ENCODE peak calls at places on chromosomes 2 and 18, in four cellular contexts. N is AG04450, Y is H1, P is Panc1. J is an unnamed sample. For H3K27me3, the result is how much of the 10 kb centered on the place peaks cover.

GRCh38 chr18:43571078-43571689 is 293.9 kb upstream of the SYT4 start:
- DNase-seq in N (peak), Y (peak), P (no peak), J (peak)

GRCh38 chr2:101961287-101962242 is 30.2 kb upstream of the IL1R2 start:
- DNase-seq in N (peak), Y (no peak), P (no peak), J (peak)

GRCh38 chr2:101787097-101787496 is 89.6 kb downstream of the MAP4K4 start:
- DNase-seq in N (no peak), Y (no peak), P (no peak), J (no peak)

GRCh38 chr2:161842751-161843433 is 218.7 kb downstream of the SLC4A10 start:
- DNase-seq in N (no peak), Y (no peak), P (no peak), J (no peak)

GRCh38 chr18:11802586-11802985 is 48.6 kb upstream of the CHMP1B start:
- DNase-seq in N (no peak), Y (no peak), P (no peak), J (no peak)

GRCh38 chr2:27021253-27021801 is 11.4 kb upstream of the TMEM214 start:
- DNase-seq in N (no peak), Y (no peak), P (no peak), J (no peak)

GRCh38 chr2:12318427-12319057 is 398.2 kb upstream of the TRIB2 start:
- DNase-seq in N (no peak), Y (no peak), P (peak), J (peak)

GRCh38 chr2:36511858-36512630 is 85.9 kb downstream of the FEZ2 start:
- DNase-seq in N (no peak), Y (no peak), P (no peak), J (no peak)

GRCh38 chr2:226618875-226619605 is 180.6 kb downstream of the IRS1 start:
- DNase-seq in N (no peak), Y (no peak), P (no peak), J (peak)

GRCh38 chr2:74424995-74425406 is 3.5 kb downstream of the WDR54 start:
- DNase-seq in N (no peak), Y (no peak), P (no peak), J (no peak)

GRCh38 chr2:161414385-161415040 is 1.6 kb upstream of the TBR1 start:
- DNase-seq in N (no peak), Y (peak), P (no peak), J (peak)

GRCh38 chr2:104412384-104412783 is 441.5 kb upstream of the POU3F3 start:
- DNase-seq in N (no peak), Y (peak), P (peak), J (no peak)

GRCh38 chr2:120318626-120319025 is 27.3 kb upstream of the INHBB start:
- DNase-seq in N (no peak), Y (no peak), P (no peak), J (peak)

DNA sequence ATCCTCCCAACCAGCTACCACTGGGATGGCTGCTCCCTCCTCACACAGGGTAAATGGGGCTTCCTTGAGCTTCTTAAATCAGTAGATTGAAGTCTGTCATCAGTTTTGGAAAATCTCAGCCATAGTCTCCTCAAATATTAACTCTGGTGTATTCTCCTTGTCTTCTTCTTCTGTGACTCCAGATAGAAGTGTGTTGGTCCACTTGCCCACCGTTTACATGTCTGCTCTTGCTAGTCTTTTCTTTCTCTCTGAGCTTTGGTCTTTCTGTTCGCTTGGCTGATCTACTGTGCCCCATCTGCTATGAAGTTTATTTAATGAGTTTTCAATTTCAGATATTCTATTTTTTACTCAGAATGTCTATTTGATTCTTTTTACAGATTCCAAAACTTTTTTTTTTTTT is 281.7 kb upstream of the HDAC4 start:
- DNase-seq in N (no peak), Y (no peak), P (no peak), J (no peak)
- H3K27me3 ChIP-seq in N (under half), Y (under half), P (under half), J (under half)

GRCh38 chr2:110800611-110801402 is 68.4 kb downstream of the ACOXL start:
- DNase-seq in N (no peak), Y (no peak), P (no peak), J (no peak)
- H3K27me3 ChIP-seq in N (under half), Y (under half), P (under half), J (half or more)

GRCh38 chr2:29223851-29224692 is 108.9 kb downstream of the CLIP4 start:
- DNase-seq in N (peak), Y (no peak), P (no peak), J (no peak)

GRCh38 chr2:29226808-29227207 is 111.6 kb downstream of the CLIP4 start:
- DNase-seq in N (no peak), Y (no peak), P (no peak), J (no peak)

GRCh38 chr2:29226375-29226774 is 111.2 kb downstream of the CLIP4 start:
- DNase-seq in N (no peak), Y (no peak), P (no peak), J (no peak)

GRCh38 chr2:29224693-29225551 is 109.7 kb downstream of the CLIP4 start:
- DNase-seq in N (no peak), Y (no peak), P (no peak), J (no peak)

GRCh38 chr2:29225814-29226213 is 110.6 kb downstream of the CLIP4 start:
- DNase-seq in N (no peak), Y (no peak), P (no peak), J (no peak)
- H3K27me3 ChIP-seq in N (under half), Y (under half), P (under half), J (half or more)

GRCh38 chr2:15756882-15757819 is 165.5 kb downstream of the DDX1 start:
- DNase-seq in N (no peak), Y (peak), P (no peak), J (no peak)

GRCh38 chr2:15758779-15759343 is 167.2 kb downstream of the DDX1 start:
- DNase-seq in N (no peak), Y (peak), P (no peak), J (no peak)

GRCh38 chr2:15756011-15756550 is 164.4 kb downstream of the DDX1 start:
- DNase-seq in N (no peak), Y (no peak), P (no peak), J (no peak)

GRCh38 chr2:15759385-15759784 is 167.7 kb downstream of the DDX1 start:
- DNase-seq in N (no peak), Y (no peak), P (no peak), J (no peak)

GRCh38 chr2:15757820-15758586 is 166.3 kb downstream of the DDX1 start:
- DNase-seq in N (no peak), Y (peak), P (no peak), J (no peak)
- H3K27me3 ChIP-seq in N (under half), Y (under half), P (under half), J (under half)

GRCh38 chr2:40516604-40517003 is 64.7 kb upstream of the SLC8A1 start:
- DNase-seq in N (no peak), Y (no peak), P (no peak), J (no peak)
- H3K27me3 ChIP-seq in N (under half), Y (under half), P (under half), J (under half)

GRCh38 chr2:2292381-2292780 is 38.7 kb downstream of the MYT1L start:
- DNase-seq in N (no peak), Y (no peak), P (no peak), J (no peak)

GRCh38 chr2:2291500-2292260 is 39.4 kb downstream of the MYT1L start:
- DNase-seq in N (no peak), Y (peak), P (no peak), J (no peak)

GRCh38 chr2:2286592-2286991 is 44.5 kb downstream of the MYT1L start:
- DNase-seq in N (no peak), Y (no peak), P (no peak), J (no peak)
- H3K27me3 ChIP-seq in N (under half), Y (under half), P (under half), J (under half)

GRCh38 chr2:6812857-6813530 is 52.7 kb downstream of the CMPK2 start:
- DNase-seq in N (no peak), Y (no peak), P (no peak), J (no peak)
- H3K27me3 ChIP-seq in N (under half), Y (under half), P (under half), J (under half)

GRCh38 chr2:85889648-85890281 is 975 bp upstream of the ST3GAL5 start:
- DNase-seq in N (no peak), Y (no peak), P (no peak), J (no peak)
- H3K27me3 ChIP-seq in N (under half), Y (under half), P (under half), J (under half)